ENCODE peak calls at places on chromosomes 16 and 17, in four cellular contexts. B is effector memory CD4-positive, alpha-beta T cell; Q is skeletal muscle cell; J is stomach. D is an unnamed sample.
A peak's percentile ranks its signal among the peaks of the same experiment; 100 is the strongest.

GRCh38 chr16:4625617-4626159 is 1.1 kb downstream of the MGRN1 start:
- DNase-seq in Q (no peak), B (no peak), J (no peak), D (no peak)

GRCh38 chr17:40339068-40339699 is 25.4 kb downstream of the GJD3 start:
- DNase-seq in J (no peak), B (no peak), Q (no peak), D (no peak)

GRCh38 chr17:79022507-79022991 is 1.4 kb upstream of the C1QTNF1 start:
- DNase-seq in Q (no peak), B (no peak), J (peak; percentile 63), D (no peak)

GRCh38 chr16:87924041-87924851 is 12.1 kb downstream of the CA5A start:
- DNase-seq in J (no peak), Q (no peak), B (no peak), D (no peak)

GRCh38 chr17:28384281-28385036 is 13.0 kb downstream of the SARM1 start:
- DNase-seq in B (peak; percentile 45), Q (no peak), J (peak; percentile 88), D (no peak)

GRCh38 chr17:82492647-82493516 is 26.6 kb upstream of the FOXK2 start:
- DNase-seq in Q (no peak), J (no peak), B (no peak), D (peak; percentile 13)

GRCh38 chr17:41614098-41614497 is 1.5 kb upstream of the KRT16 start:
- DNase-seq in B (no peak), Q (no peak), J (no peak), D (no peak)

GRCh38 chr16:20401066-20401465 is 3.5 kb downstream of the PDILT start:
- DNase-seq in B (no peak), Q (no peak), J (no peak), D (no peak)

GRCh38 chr17:1087381-1088241 is 90.7 kb downstream of the TIMM22 start:
- DNase-seq in B (no peak), Q (no peak), J (peak; percentile 91), D (no peak)

GRCh38 chr17:7530294-7530900 is 18.5 kb upstream of the TNFSF12 start:
- DNase-seq in B (no peak), Q (no peak), J (no peak), D (no peak)

GRCh38 chr17:39813631-39814030 is 50.5 kb downstream of the IKZF3 start:
- DNase-seq in B (peak; percentile 58), Q (no peak), J (no peak), D (no peak)

GRCh38 chr17:45013021-45013997 is 38.1 kb downstream of the DCAKD start:
- DNase-seq in J (no peak), B (no peak), Q (no peak), D (no peak)

GRCh38 chr16:75424096-75424762 is 9.1 kb downstream of the CFDP1 start:
- DNase-seq in Q (no peak), J (no peak), B (no peak), D (no peak)

GRCh38 chr16:2340564-2341455 is at the start of gene ABCA3:
- DNase-seq in J (peak; percentile 94), Q (peak; percentile 34), B (peak; percentile 86), D (peak; percentile 61)

GRCh38 chr16:73179671-73180370 is 131.9 kb upstream of the ZFHX3 start:
- DNase-seq in J (peak; percentile 43), Q (no peak), B (no peak), D (no peak)

GRCh38 chr16:85913688-85914422 is 14.9 kb downstream of the IRF8 start:
- DNase-seq in Q (no peak), B (no peak), J (no peak), D (no peak)

GRCh38 chr16:15972046-15972868 is 22.8 kb downstream of the ABCC1 start:
- DNase-seq in B (no peak), J (no peak), Q (no peak), D (no peak)

GRCh38 chr17:50588391-50589111 is 28.0 kb downstream of the CACNA1G start:
- DNase-seq in J (peak; percentile 32), B (no peak), Q (no peak), D (no peak)

GRCh38 chr16:14092579-14092978 is 21.5 kb downstream of the MRTFB start:
- DNase-seq in Q (no peak), J (no peak), B (no peak), D (no peak)

GRCh38 chr16:27515874-27516353 is 33.8 kb downstream of the GTF3C1 start:
- DNase-seq in Q (no peak), J (peak; percentile 27), B (no peak), D (no peak)

DNA sequence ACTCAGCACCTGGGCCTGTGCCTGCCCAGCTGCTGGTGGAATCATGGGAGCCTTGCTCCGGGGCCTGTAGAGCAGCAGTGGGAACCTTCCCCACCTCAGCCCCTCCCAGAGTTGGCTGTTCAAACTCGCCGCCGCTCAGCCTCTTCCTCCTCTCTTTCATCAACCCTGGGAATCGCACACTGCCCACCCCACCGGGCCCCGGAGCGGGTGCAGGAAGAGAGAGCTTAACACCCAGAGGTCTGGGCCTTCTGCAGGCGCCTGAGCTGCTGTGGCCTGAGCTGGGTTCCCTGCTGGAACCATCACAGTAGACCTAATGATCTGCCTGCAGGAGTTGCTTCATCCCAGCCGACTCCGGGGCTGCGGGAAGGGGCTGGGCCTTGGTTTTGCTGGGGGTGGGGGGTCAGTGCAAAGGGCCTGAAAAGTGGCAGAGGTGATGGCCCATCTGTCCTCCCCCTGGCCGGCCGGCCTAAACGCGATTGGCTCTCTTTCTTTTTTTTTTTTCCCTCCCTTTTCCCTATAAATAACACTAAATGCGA is 313.9 kb downstream of the SEC14L1 start:
- DNase-seq in J (no peak), B (no peak), Q (no peak), D (no peak)
- H3K4me3 ChIP-seq in J (peak overlapping the region; percentile 62), B (peak overlapping the region; percentile 91), Q (no peak overlapping the region), D (no peak overlapping the region)

GRCh38 chr16:81447383-81448101 is 2.9 kb downstream of the CMIP start:
- DNase-seq in B (no peak), Q (no peak), J (peak; percentile 47), D (no peak)

GRCh38 chr16:81449899-81450608 is 5.4 kb downstream of the CMIP start:
- DNase-seq in Q (no peak), B (no peak), J (no peak), D (no peak)

GRCh38 chr16:81449241-81449640 is 4.6 kb downstream of the CMIP start:
- DNase-seq in J (no peak), Q (no peak), B (no peak), D (no peak)

GRCh38 chr16:81446318-81447275 is 2.0 kb downstream of the CMIP start:
- DNase-seq in Q (no peak), J (peak; percentile 60), B (no peak), D (no peak)

GRCh38 chr16:81448154-81449131 is 3.8 kb downstream of the CMIP start:
- DNase-seq in Q (no peak), J (peak; percentile 73), B (no peak), D (no peak)
- H3K4me3 ChIP-seq in Q (no peak overlapping the region), J (peak overlapping the region; percentile 86), B (no peak overlapping the region), D (no peak overlapping the region)

GRCh38 chr17:38559025-38559879 is 46.5 kb downstream of the SRCIN1 start:
- DNase-seq in B (peak; percentile 86), J (peak; percentile 94), Q (peak; percentile 25), D (no peak)

GRCh38 chr17:38558751-38559024 is 47.1 kb downstream of the SRCIN1 start:
- DNase-seq in J (no peak), Q (no peak), B (no peak), D (no peak)

GRCh38 chr17:38560503-38561318 is 45.0 kb downstream of the SRCIN1 start:
- DNase-seq in B (no peak), J (no peak), Q (no peak), D (no peak)

GRCh38 chr17:38561416-38562214 is 44.1 kb downstream of the SRCIN1 start:
- DNase-seq in Q (no peak), J (no peak), B (no peak), D (no peak)

GRCh38 chr17:38559880-38560230 is 45.9 kb downstream of the SRCIN1 start:
- DNase-seq in Q (no peak), J (no peak), B (no peak), D (no peak)
- H3K4me3 ChIP-seq in Q (no peak overlapping the region), J (peak overlapping the region; percentile 58), B (peak overlapping the region; percentile 73), D (no peak overlapping the region)

DNA sequence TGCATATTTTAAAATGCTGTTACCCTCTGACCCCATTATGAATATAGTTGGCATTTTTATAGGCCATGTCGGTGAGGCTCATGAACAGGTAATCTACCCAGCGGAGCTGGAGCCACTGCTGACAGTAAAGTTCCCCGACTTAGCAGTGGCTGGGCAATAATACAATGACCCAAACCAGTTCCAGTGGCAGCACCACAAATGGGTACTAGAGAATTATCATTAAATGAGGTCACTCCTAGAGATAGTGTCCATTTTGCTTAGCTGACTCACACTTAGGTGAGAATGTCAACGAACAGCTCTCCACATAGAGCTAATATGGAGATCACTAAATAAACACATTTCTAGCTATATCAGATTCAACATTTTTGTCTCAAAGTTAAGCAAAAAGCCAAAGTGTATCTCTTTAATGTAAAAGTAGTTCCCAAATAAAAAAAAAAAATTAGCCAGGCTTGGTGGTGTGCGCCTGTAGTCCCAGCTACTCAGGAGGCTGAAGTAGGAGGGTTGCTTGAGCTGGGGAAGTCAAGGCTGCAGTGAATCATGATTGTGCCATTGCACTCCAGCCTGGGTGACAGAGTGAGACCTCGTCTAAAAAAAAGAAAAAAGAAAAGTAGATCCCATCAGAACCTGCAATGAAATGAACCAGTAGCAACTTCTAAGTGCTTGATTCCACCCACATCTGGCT is 7.4 kb downstream of the MYO1D start:
- DNase-seq in Q (no peak), B (no peak), J (no peak), D (no peak)
- H3K4me3 ChIP-seq in Q (no peak overlapping the region), B (no peak overlapping the region), J (no peak overlapping the region), D (no peak overlapping the region)

DNA sequence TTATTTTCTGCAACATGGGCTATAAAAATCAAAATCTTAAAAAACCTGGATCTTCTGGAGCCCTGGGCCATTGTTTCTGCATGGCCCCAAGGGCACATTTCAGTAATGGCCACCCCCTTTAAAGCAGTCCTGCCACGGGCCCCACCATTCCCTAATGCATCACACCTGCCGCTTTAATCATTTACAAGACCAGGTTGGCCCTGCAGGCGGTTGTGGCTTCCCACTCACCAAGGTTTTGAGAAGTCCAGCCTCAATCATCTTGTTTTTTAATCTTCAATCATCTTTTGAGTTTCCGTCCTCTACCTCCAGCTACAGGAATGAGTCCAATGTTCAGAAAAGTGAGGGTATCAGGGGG is 20.3 kb upstream of the NUP93 start:
- DNase-seq in J (no peak), Q (no peak), B (no peak), D (no peak)
- H3K4me3 ChIP-seq in J (no peak overlapping the region), Q (no peak overlapping the region), B (no peak overlapping the region), D (no peak overlapping the region)